ENCODE peak calls at places on chromosome 7, in eight cellular contexts. H is endothelial cell of umbilical vein, B is psoas muscle, M is thoracic aorta, X is heart left ventricle, G is B cell, K is cardiac muscle cell, F is ovary. D is an unnamed sample.

GRCh38 chr7:74482629-74483401 is 29.1 kb downstream of the GTF2IRD1 start:
- DNase-seq in H (no peak), B (peak), M (no peak), X (peak), G (no peak), K (peak), F (peak), D (no peak)

GRCh38 chr7:108415821-108416536 is 40.3 kb downstream of the NRCAM start:
- DNase-seq in H (peak), B (no peak), M (no peak), X (no peak), G (peak), K (peak), F (no peak), D (peak)

GRCh38 chr7:98077762-98078161 is 28.9 kb upstream of the LMTK2 start:
- DNase-seq in H (no peak), B (no peak), M (no peak), X (no peak), G (no peak), K (no peak), F (no peak), D (no peak)

GRCh38 chr7:44678096-44678467 is 70.6 kb upstream of the ZMIZ2 start:
- DNase-seq in H (no peak), B (no peak), M (no peak), X (no peak), G (no peak), K (peak), F (no peak), D (no peak)

GRCh38 chr7:112501958-112502503 is 21.2 kb downstream of the LSMEM1 start:
- DNase-seq in H (no peak), B (no peak), M (no peak), X (no peak), G (no peak), K (no peak), F (no peak), D (no peak)

GRCh38 chr7:34138483-34138882 is 233.1 kb downstream of the BMPER start:
- DNase-seq in H (no peak), B (no peak), M (no peak), X (no peak), G (no peak), K (no peak), F (no peak), D (no peak)

GRCh38 chr7:157541796-157542668 is 205.2 kb downstream of the DNAJB6 start:
- DNase-seq in H (no peak), B (no peak), M (no peak), X (no peak), G (no peak), K (no peak), F (no peak), D (no peak)

GRCh38 chr7:115707684-115708341 is 322.8 kb downstream of the TFEC start:
- DNase-seq in H (no peak), B (no peak), M (no peak), X (no peak), G (no peak), K (no peak), F (no peak), D (no peak)

GRCh38 chr7:3338161-3338560 is 37.1 kb downstream of the SDK1 start:
- DNase-seq in H (no peak), B (no peak), M (no peak), X (no peak), G (no peak), K (no peak), F (no peak), D (no peak)

GRCh38 chr7:153948055-153948454 is 104.1 kb upstream of the DPP6 start:
- DNase-seq in H (no peak), B (no peak), M (no peak), X (no peak), G (no peak), K (no peak), F (no peak), D (no peak)

GRCh38 chr7:39527296-39527695 is 38.9 kb upstream of the YAE1 start:
- DNase-seq in H (peak), B (no peak), M (no peak), X (no peak), G (no peak), K (peak), F (no peak), D (no peak)

GRCh38 chr7:42726066-42726785 is 185.6 kb downstream of the C7orf25 start:
- DNase-seq in H (no peak), B (no peak), M (no peak), X (no peak), G (no peak), K (peak), F (no peak), D (no peak)

GRCh38 chr7:39133088-39133487 is 155.4 kb downstream of the POU6F2 start:
- DNase-seq in H (no peak), B (no peak), M (no peak), X (no peak), G (no peak), K (no peak), F (no peak), D (no peak)

GRCh38 chr7:31055501-31055900 is 3.4 kb downstream of the ADCYAP1R1 start:
- DNase-seq in H (no peak), B (no peak), M (no peak), X (no peak), G (no peak), K (no peak), F (no peak), D (no peak)

GRCh38 chr7:130398751-130399150 is 18.5 kb downstream of the CPA1 start:
- DNase-seq in H (no peak), B (no peak), M (no peak), X (no peak), G (no peak), K (no peak), F (no peak), D (no peak)

GRCh38 chr7:130432886-130433285 is 7.9 kb downstream of the CEP41 start:
- DNase-seq in H (peak), B (no peak), M (no peak), X (no peak), G (no peak), K (peak), F (no peak), D (no peak)

GRCh38 chr7:55774327-55775050 is 88.1 kb downstream of the SEPTIN14 start:
- DNase-seq in H (no peak), B (no peak), M (no peak), X (no peak), G (no peak), K (no peak), F (no peak), D (no peak)

GRCh38 chr7:73577627-73578341 is 595 bp downstream of the TBL2 start:
- DNase-seq in H (peak), B (no peak), M (no peak), X (peak), G (no peak), K (peak), F (no peak), D (no peak)

GRCh38 chr7:157898802-157899201 is 562.0 kb downstream of the DNAJB6 start:
- DNase-seq in H (no peak), B (no peak), M (no peak), X (no peak), G (no peak), K (no peak), F (no peak), D (no peak)

GRCh38 chr7:70583965-70584883 is 547.7 kb upstream of the GALNT17 start:
- DNase-seq in H (no peak), B (no peak), M (no peak), X (no peak), G (no peak), K (no peak), F (no peak), D (no peak)

GRCh38 chr7:133993547-133993946 is 133.6 kb upstream of the LRGUK start:
- DNase-seq in H (no peak), B (no peak), M (no peak), X (no peak), G (no peak), K (no peak), F (no peak), D (no peak)

GRCh38 chr7:36312064-36312914 is 77.4 kb upstream of the ANLN start:
- DNase-seq in H (no peak), B (no peak), M (no peak), X (no peak), G (peak), K (no peak), F (no peak), D (no peak)
- TF ChIP-seq CTCF in H (no peak), B (no peak), M (no peak), X (no peak), G (peak), K (peak), F (no peak), D (no peak)

DNA sequence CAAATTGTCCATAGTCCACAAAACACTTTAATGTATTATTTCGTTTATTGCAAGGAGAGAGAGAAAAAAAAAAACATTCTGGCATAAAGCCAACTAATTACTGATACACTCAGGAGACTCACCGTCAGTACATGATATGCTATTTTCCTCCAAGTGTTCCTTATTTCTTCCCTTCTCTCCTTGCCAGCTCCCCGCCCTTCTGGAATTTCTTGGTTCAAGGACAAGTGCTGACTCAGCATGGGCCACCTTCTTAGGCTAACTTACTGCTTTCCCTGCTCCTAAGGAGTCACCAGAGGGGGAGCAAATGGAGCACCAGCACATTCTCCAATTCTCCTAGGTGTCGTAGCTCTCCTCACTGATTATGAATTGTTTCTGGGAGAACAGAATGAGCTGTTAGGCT is 133.8 kb upstream of the HDAC9 start:
- DNase-seq in H (no peak), B (no peak), M (no peak), X (no peak), G (no peak), K (peak), F (peak), D (no peak)
- TF ChIP-seq CTCF in H (no peak), B (no peak), M (no peak), X (no peak), G (no peak), K (no peak), F (no peak), D (no peak)

GRCh38 chr7:47721670-47722069 is 139.8 kb upstream of the TNS3 start:
- DNase-seq in H (no peak), B (no peak), M (no peak), X (no peak), G (no peak), K (no peak), F (no peak), D (no peak)
- TF ChIP-seq CTCF in H (no peak), B (no peak), M (no peak), X (no peak), G (no peak), K (no peak), F (no peak), D (no peak)

GRCh38 chr7:89771003-89771636 is 383.1 kb upstream of the STEAP1 start:
- DNase-seq in H (peak), B (no peak), M (no peak), X (no peak), G (no peak), K (no peak), F (no peak), D (no peak)
- TF ChIP-seq CTCF in H (no peak), B (no peak), M (no peak), X (no peak), G (no peak), K (no peak), F (no peak), D (no peak)

GRCh38 chr7:92421676-92422435 is 25.4 kb upstream of the GATAD1 start:
- DNase-seq in H (no peak), B (no peak), M (no peak), X (no peak), G (no peak), K (peak), F (no peak), D (no peak)

GRCh38 chr7:92423646-92424045 is 23.6 kb upstream of the GATAD1 start:
- DNase-seq in H (no peak), B (no peak), M (no peak), X (no peak), G (no peak), K (no peak), F (no peak), D (no peak)

GRCh38 chr7:92422926-92423325 is 24.4 kb upstream of the GATAD1 start:
- DNase-seq in H (no peak), B (no peak), M (no peak), X (no peak), G (no peak), K (no peak), F (no peak), D (no peak)

GRCh38 chr7:92427193-92427592 is 20.1 kb upstream of the GATAD1 start:
- DNase-seq in H (no peak), B (no peak), M (no peak), X (no peak), G (no peak), K (no peak), F (no peak), D (no peak)

GRCh38 chr7:92425311-92425947 is 21.9 kb upstream of the GATAD1 start:
- DNase-seq in H (no peak), B (no peak), M (no peak), X (no peak), G (peak), K (no peak), F (no peak), D (no peak)
- TF ChIP-seq CTCF in H (peak), B (no peak), M (no peak), X (no peak), G (no peak), K (no peak), F (no peak), D (no peak)

GRCh38 chr7:37920305-37920618 is 178 bp upstream of the EPDR1 start:
- DNase-seq in H (no peak), B (no peak), M (no peak), X (no peak), G (no peak), K (no peak), F (no peak), D (no peak)
- TF ChIP-seq CTCF in H (no peak), B (peak), M (no peak), X (no peak), G (no peak), K (no peak), F (no peak), D (no peak)

DNA sequence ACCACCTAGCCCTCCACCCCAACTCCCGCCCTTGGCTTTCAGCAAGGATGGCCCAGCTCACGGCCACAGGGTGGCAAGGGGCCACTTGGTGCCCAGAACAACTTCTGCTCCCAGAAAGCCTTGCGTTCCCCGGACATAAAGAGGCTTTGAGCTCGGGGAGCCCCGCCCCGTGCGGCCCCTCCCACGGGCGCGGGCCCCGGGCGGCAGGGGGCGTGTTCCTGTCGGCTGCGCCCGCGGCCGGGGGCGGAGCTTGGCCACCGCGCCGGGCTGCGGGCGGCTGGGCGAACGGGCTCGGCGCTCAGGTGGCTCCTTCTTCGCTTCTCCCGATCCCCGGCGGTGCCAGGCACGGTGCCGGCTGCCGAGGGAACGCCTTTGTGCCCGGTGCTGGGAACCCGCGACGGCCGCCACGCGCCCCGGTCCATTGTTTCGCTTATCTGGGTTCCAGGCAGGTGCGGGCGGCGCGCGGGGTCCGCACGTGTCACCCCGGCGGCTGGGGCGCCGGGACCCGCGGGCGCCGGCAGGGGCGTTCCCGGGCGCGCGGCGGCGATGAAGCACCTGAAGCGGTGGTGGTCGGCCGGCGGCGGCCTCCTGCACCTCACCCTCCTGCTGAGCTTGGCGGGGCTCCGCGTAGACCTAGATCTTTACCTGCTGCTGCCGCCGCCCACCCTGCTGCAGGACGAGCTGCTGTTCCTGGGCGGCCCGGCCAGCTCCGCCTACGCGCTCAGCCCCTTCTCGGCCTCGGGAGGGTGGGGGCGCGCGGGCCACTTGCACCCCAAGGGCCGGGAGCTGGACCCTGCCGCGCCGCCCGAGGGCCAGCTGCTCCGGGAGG is at the start of gene NFE2L3:
- DNase-seq in H (peak), B (peak), M (no peak), X (peak), G (peak), K (peak), F (peak), D (peak)
- TF ChIP-seq CTCF in H (peak), B (peak), M (no peak), X (peak), G (no peak), K (no peak), F (no peak), D (peak)